ENCODE peak calls at places on chromosomes 11 and 22, in four cellular contexts. G is T-helper 2 cell treated with Interferon-gamma antibody and Interleukin-4, amounts not matched to agents 5 μg/mL and 100 μg/mL, for 36 hours; D is nucleus accumbens; H is colonic mucosa. U is an unnamed sample.

GRCh38 chr22:49094151-49094550 is 733.5 kb downstream of the BRD1 start:
- DNase-seq in G (no peak), D (no peak), H (no peak), U (no peak)

GRCh38 chr11:76041208-76041607 is 165.1 kb downstream of the WNT11 start:
- DNase-seq in G (no peak), D (no peak), H (no peak), U (no peak)

GRCh38 chr11:11662578-11662977 is 40.8 kb upstream of the GALNT18 start:
- DNase-seq in G (no peak), D (no peak), H (no peak), U (no peak)

GRCh38 chr11:95925011-95925410 is 1.1 kb upstream of the MTMR2 start:
- DNase-seq in G (no peak), D (no peak), H (no peak), U (no peak)

GRCh38 chr11:70595452-70595851 is 197.1 kb downstream of the CTTN start:
- DNase-seq in D (no peak), G (no peak), H (no peak), U (no peak)

GRCh38 chr11:27623945-27624523 is 76.2 kb downstream of the BDNF start:
- DNase-seq in G (no peak), H (no peak), D (no peak), U (no peak)

GRCh38 chr11:119481667-119482400 is 58.9 kb upstream of the THY1 start:
- DNase-seq in H (no peak), G (no peak), D (no peak), U (peak; percentile 40)

GRCh38 chr22:39251762-39252460 is 7.1 kb upstream of the PDGFB start:
- DNase-seq in H (no peak), D (no peak), G (no peak), U (no peak)

GRCh38 chr22:45483918-45484499 is 18.7 kb upstream of the FBLN1 start:
- DNase-seq in G (no peak), H (no peak), D (no peak), U (no peak)

GRCh38 chr22:21591695-21592094 is 24.2 kb downstream of the UBE2L3 start:
- DNase-seq in G (no peak), D (no peak), H (no peak), U (no peak)

GRCh38 chr11:79076526-79077115 is 364.2 kb downstream of the TENM4 start:
- DNase-seq in G (no peak), H (peak; percentile 42), D (no peak), U (no peak)

GRCh38 chr22:30922151-30922611 is 46.4 kb downstream of the MORC2 start:
- DNase-seq in D (no peak), H (peak; percentile 67), G (peak; percentile 79), U (peak; percentile 52)

GRCh38 chr22:31138126-31138525 is 2.2 kb downstream of the PLA2G3 start:
- DNase-seq in D (no peak), H (no peak), G (no peak), U (no peak)

GRCh38 chr11:82718307-82718706 is 15.4 kb downstream of the FAM181B start:
- DNase-seq in G (no peak), D (no peak), H (no peak), U (peak; percentile 42)

GRCh38 chr11:71580057-71581003 is 2.3 kb downstream of the KRTAP5-11 start:
- DNase-seq in H (peak; percentile 69), G (no peak), D (no peak), U (peak; percentile 60)

GRCh38 chr22:43152355-43153071 is 1.2 kb downstream of the TSPO start:
- DNase-seq in G (peak; percentile 56), D (no peak), H (peak; percentile 88), U (no peak)

GRCh38 chr11:83157755-83158473 is 983 bp downstream of the PCF11 start:
- DNase-seq in H (peak; percentile 65), G (peak; percentile 51), D (no peak), U (peak; percentile 59)

GRCh38 chr11:44950036-44950624 is 553 bp downstream of the TP53I11 start:
- DNase-seq in D (no peak), G (no peak), H (peak; percentile 64), U (no peak)

GRCh38 chr11:121212696-121213567 is 79.6 kb upstream of the SC5D start:
- DNase-seq in G (no peak), D (no peak), H (no peak), U (no peak)

GRCh38 chr11:35126000-35126878 is 12.7 kb upstream of the CD44 start:
- DNase-seq in D (no peak), G (peak; percentile 70), H (no peak), U (no peak)

GRCh38 chr11:26904114-26904513 is 89.8 kb upstream of the FIBIN start:
- DNase-seq in G (no peak), H (no peak), D (no peak), U (no peak)

GRCh38 chr22:37803195-37803635 is 4.5 kb upstream of the GCAT start:
- DNase-seq in H (no peak), G (no peak), D (no peak), U (no peak)

GRCh38 chr22:38454361-38455062 is 487 bp downstream of the KCNJ4 start:
- DNase-seq in H (no peak), D (no peak), G (no peak), U (no peak)

GRCh38 chr11:67652965-67653845 is 2.7 kb upstream of the ACY3 start:
- DNase-seq in H (no peak), D (no peak), G (no peak), U (no peak)

GRCh38 chr11:403761-404431 is 9.9 kb downstream of the PKP3 start:
- DNase-seq in G (no peak), H (no peak), D (no peak), U (no peak)

U was measured in dorsolateral prefrontal cortex.